ENCODE peak calls at places on chromosomes 4 and X, in ten cellular contexts. W, E, I, F, B, O, K, Y, Q and A are unnamed samples.

GRCh38 chr4:52142816-52143215 is 91.7 kb downstream of the SPATA18 start:
- DNase-seq in B (peak; percentile 18), E (no peak), K (no peak), Y (no peak), O (no peak), I (no peak), F (no peak), W (no peak), Q (no peak), A (no peak)

GRCh38 chr4:130090427-130090826 is 994.5 kb downstream of the C4orf33 start:
- DNase-seq in B (no peak), W (no peak), F (no peak), I (peak; percentile 48), Q (no peak), E (no peak), Y (no peak), O (no peak), K (no peak), A (no peak)

GRCh38 chr4:166309286-166309685 is 436.2 kb downstream of the TLL1 start:
- DNase-seq in B (no peak), E (no peak), Y (no peak), W (no peak), I (no peak), K (no peak), F (no peak), Q (no peak), O (no peak), A (no peak)

GRCh38 chr4:85607624-85608023 is 132.7 kb downstream of the ARHGAP24 start:
- DNase-seq in F (peak; percentile 50), O (no peak), B (no peak), E (no peak), W (no peak), I (no peak), K (no peak), Y (peak; percentile 29), Q (no peak), A (no peak)

GRCh38 chrX:23779025-23779424 is 3.9 kb upstream of the SAT1 start:
- DNase-seq in I (no peak), Q (no peak), K (no peak), F (no peak), Y (no peak), W (peak; percentile 51), O (no peak), B (no peak), E (peak; percentile 32), A (no peak)

GRCh38 chr4:104971458-104971857 is 175.2 kb upstream of the TET2 start:
- DNase-seq in E (no peak), F (no peak), Q (no peak), I (no peak), B (no peak), W (no peak), Y (no peak), O (no peak), K (no peak), A (no peak)

GRCh38 chr4:110175634-110176033 is 22.8 kb downstream of the ELOVL6 start:
- DNase-seq in B (no peak), W (no peak), K (no peak), E (no peak), Q (no peak), Y (no peak), I (no peak), O (no peak), F (no peak), A (no peak)

GRCh38 chrX:132957211-132958085 is 981 bp downstream of the HS6ST2 start:
- DNase-seq in I (peak; percentile 77), F (peak; percentile 30), Q (no peak), W (no peak), B (no peak), E (peak; percentile 85), K (no peak), Y (no peak), O (peak; percentile 66), A (no peak)

GRCh38 chr4:57078685-57079521 is 31.3 kb downstream of the IGFBP7 start:
- DNase-seq in K (no peak), F (no peak), Y (no peak), W (peak; percentile 82), B (no peak), I (no peak), E (peak; percentile 11), Q (no peak), O (peak; percentile 11), A (no peak)

GRCh38 chr4:99887837-99888236 is 6.4 kb downstream of the LAMTOR3 start:
- DNase-seq in Q (no peak), K (no peak), I (no peak), F (no peak), B (no peak), O (no peak), W (no peak), E (no peak), Y (no peak), A (no peak)

GRCh38 chr4:60617731-60618130 is 582.4 kb upstream of the ADGRL3 start:
- DNase-seq in B (no peak), F (no peak), E (no peak), Y (no peak), K (no peak), I (no peak), O (no peak), W (no peak), Q (no peak), A (no peak)

GRCh38 chr4:177118596-177118995 is 191.1 kb upstream of the NEIL3 start:
- DNase-seq in Y (no peak), O (no peak), I (no peak), B (no peak), K (no peak), W (no peak), Q (peak; percentile 34), F (no peak), E (no peak), A (no peak)

GRCh38 chr4:74474345-74475099 is 29.6 kb downstream of the AREG start:
- DNase-seq in I (no peak), W (no peak), O (no peak), B (no peak), F (no peak), K (no peak), E (no peak), Y (no peak), Q (no peak), A (no peak)

GRCh38 chr4:122234686-122235085 is 82.6 kb downstream of the BLTP1 start:
- DNase-seq in B (no peak), F (no peak), K (no peak), E (no peak), O (no peak), Q (no peak), Y (no peak), W (no peak), I (no peak), A (no peak)

GRCh38 chrX:108914791-108915190 is 178.4 kb upstream of the IRS4 start:
- DNase-seq in Q (no peak), K (no peak), O (no peak), Y (no peak), E (no peak), W (no peak), B (no peak), F (no peak), I (no peak), A (no peak)

GRCh38 chrX:118152721-118153120 is 36.1 kb upstream of the KLHL13 start:
- DNase-seq in Y (no peak), E (no peak), I (no peak), Q (no peak), F (no peak), K (no peak), B (no peak), W (no peak), O (no peak), A (no peak)

GRCh38 chrX:31609130-31609529 is 537.3 kb upstream of the FTHL17 start:
- DNase-seq in O (no peak), B (peak; percentile 32), K (no peak), Q (no peak), I (no peak), W (peak; percentile 69), E (no peak), Y (no peak), F (no peak), A (no peak)